ENCODE peak calls at places on chromosomes 11 and 22, in seven cellular contexts. N is K562, T is lower lobe of right lung, K is psoas muscle, E is brain microvascular endothelial cell, P is pancreas, L is HCT116. D is an unnamed sample.

GRCh38 chr11:126197277-126197939 is 14.0 kb downstream of the RPUSD4 start:
- DNase-seq in E (peak; percentile 32), P (no peak), T (no peak), N (no peak), L (no peak), K (peak; percentile 54), D (no peak)

GRCh38 chr11:87803748-87804147 is 371.5 kb downstream of the RAB38 start:
- DNase-seq in N (no peak), L (no peak), T (no peak), P (no peak), E (no peak), K (no peak), D (no peak)

GRCh38 chr11:78840190-78840589 is 265.5 kb upstream of the NARS2 start:
- DNase-seq in L (no peak), T (no peak), E (no peak), P (no peak), K (no peak), N (no peak), D (no peak)

GRCh38 chr11:71425851-71426250 is 22.3 kb downstream of the DHCR7 start:
- DNase-seq in L (no peak), E (no peak), T (no peak), N (no peak), K (no peak), P (no peak), D (no peak)

GRCh38 chr11:65625628-65626342 is 10.2 kb downstream of the PCNX3 start:
- DNase-seq in K (peak; percentile 62), L (no peak), E (no peak), P (peak; percentile 38), T (peak; percentile 81), N (peak; percentile 46), D (peak; percentile 34)

GRCh38 chr11:65417221-65417701 is 5.3 kb upstream of the NEAT1 start:
- DNase-seq in E (no peak), K (no peak), P (peak; percentile 60), T (peak; percentile 66), N (no peak), L (no peak), D (no peak)

GRCh38 chr11:99781074-99781473 is 760.3 kb downstream of the CNTN5 start:
- DNase-seq in T (no peak), K (no peak), N (no peak), L (no peak), P (no peak), E (no peak), D (no peak)

GRCh38 chr11:14698771-14699170 is 55.2 kb downstream of the PDE3B start:
- DNase-seq in N (no peak), L (no peak), E (no peak), K (no peak), T (no peak), P (no peak), D (no peak)

GRCh38 chr11:60762851-60763691 is 6.4 kb downstream of the MS4A15 start:
- DNase-seq in K (no peak), T (no peak), E (no peak), N (no peak), L (peak; percentile 7), P (peak; percentile 41), D (no peak)

GRCh38 chr11:93196816-93197382 is 892 bp downstream of the SLC36A4 start:
- DNase-seq in N (no peak), T (no peak), K (no peak), P (no peak), L (peak; percentile 8), E (no peak), D (no peak)

GRCh38 chr11:88569342-88569741 is 231.8 kb upstream of the CTSC start:
- DNase-seq in L (no peak), N (no peak), P (no peak), E (no peak), K (no peak), T (no peak), D (no peak)

GRCh38 chr11:50037282-50037681 is 4.6 kb downstream of the OR4C45 start:
- DNase-seq in K (no peak), E (no peak), T (no peak), P (no peak), L (no peak), N (no peak), D (no peak)

GRCh38 chr11:77115181-77115611 is 12.6 kb downstream of the OMP start:
- DNase-seq in P (peak; percentile 29), E (no peak), N (peak; percentile 51), L (no peak), K (no peak), T (no peak), D (no peak)

GRCh38 chr11:120771551-120772060 is 252.3 kb upstream of the TBCEL start:
- DNase-seq in K (no peak), P (no peak), N (no peak), L (no peak), E (no peak), T (no peak), D (no peak)

GRCh38 chr11:69524991-69525411 is 43.5 kb downstream of the LINC01488 start:
- DNase-seq in P (no peak), K (no peak), E (no peak), T (peak; percentile 20), N (no peak), L (no peak), D (no peak)

GRCh38 chr22:40107756-40108437 is 69.8 kb upstream of the TNRC6B start:
- DNase-seq in T (no peak), K (no peak), P (no peak), L (no peak), E (no peak), N (no peak), D (peak; percentile 46)

GRCh38 chr11:8671242-8671641 is 11.2 kb downstream of the TRIM66 start:
- DNase-seq in E (peak; percentile 95), L (no peak), N (no peak), K (peak; percentile 47), P (no peak), T (no peak), D (no peak)

GRCh38 chr11:47415949-47416472 is 7.6 kb downstream of the SLC39A13 start:
- DNase-seq in P (peak; percentile 77), E (peak; percentile 89), L (peak; percentile 49), K (peak; percentile 90), T (peak; percentile 92), N (peak; percentile 26), D (peak; percentile 79)

GRCh38 chr22:27340047-27340446 is 461.5 kb downstream of the MN1 start:
- DNase-seq in T (no peak), K (no peak), P (no peak), E (no peak), L (no peak), N (no peak), D (no peak)

GRCh38 chr11:127106142-127106541 is 105.6 kb upstream of the KIRREL3 start:
- DNase-seq in T (no peak), L (no peak), E (no peak), P (no peak), K (no peak), N (no peak), D (peak; percentile 64)

GRCh38 chr11:70333206-70333605 is 62.7 kb downstream of the PPFIA1 start:
- DNase-seq in T (no peak), E (no peak), N (no peak), L (no peak), K (no peak), P (no peak), D (no peak)

GRCh38 chr22:36003972-36004674 is 24.5 kb downstream of the RBFOX2 start:
- DNase-seq in E (no peak), L (no peak), P (no peak), T (no peak), N (no peak), K (no peak), D (no peak)

GRCh38 chr11:68506908-68507307 is 46.4 kb downstream of the PPP6R3 start:
- DNase-seq in L (no peak), E (no peak), K (no peak), T (no peak), P (no peak), N (no peak), D (no peak)

DNA sequence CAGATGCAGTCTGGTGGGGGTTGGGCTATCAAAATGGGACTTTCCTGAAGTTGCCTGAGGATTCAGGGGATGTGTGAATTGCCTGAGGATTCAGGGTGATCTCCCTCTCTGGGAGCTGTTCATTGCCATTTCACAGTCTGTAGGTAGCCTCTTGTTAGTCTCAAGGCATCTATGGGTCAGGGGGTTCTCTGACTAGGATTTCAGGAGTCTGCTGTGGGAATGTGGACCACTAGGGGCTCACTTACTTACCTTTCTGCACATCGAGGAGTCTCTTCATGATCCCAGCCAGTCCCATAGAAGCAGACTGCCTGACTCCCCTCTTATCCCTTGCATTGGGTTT is 54.0 kb downstream of the KCNQ1OT1 start:
- DNase-seq in K (no peak), P (no peak), E (no peak), N (no peak), L (no peak), T (no peak), D (no peak)
- TF ChIP-seq CTCF in K (no peak), P (no peak), E (no peak), N (no peak), L (no peak), T (no peak), D (no peak)

GRCh38 chr11:115132829-115133228 is 371.4 kb downstream of the CADM1 start:
- DNase-seq in E (no peak), L (no peak), T (no peak), N (peak; percentile 20), K (no peak), P (no peak), D (no peak)
- TF ChIP-seq CTCF in E (peak; percentile 6), L (no peak), T (peak; percentile 35), N (peak; percentile 51), K (peak; percentile 18), P (no peak), D (no peak)

DNA sequence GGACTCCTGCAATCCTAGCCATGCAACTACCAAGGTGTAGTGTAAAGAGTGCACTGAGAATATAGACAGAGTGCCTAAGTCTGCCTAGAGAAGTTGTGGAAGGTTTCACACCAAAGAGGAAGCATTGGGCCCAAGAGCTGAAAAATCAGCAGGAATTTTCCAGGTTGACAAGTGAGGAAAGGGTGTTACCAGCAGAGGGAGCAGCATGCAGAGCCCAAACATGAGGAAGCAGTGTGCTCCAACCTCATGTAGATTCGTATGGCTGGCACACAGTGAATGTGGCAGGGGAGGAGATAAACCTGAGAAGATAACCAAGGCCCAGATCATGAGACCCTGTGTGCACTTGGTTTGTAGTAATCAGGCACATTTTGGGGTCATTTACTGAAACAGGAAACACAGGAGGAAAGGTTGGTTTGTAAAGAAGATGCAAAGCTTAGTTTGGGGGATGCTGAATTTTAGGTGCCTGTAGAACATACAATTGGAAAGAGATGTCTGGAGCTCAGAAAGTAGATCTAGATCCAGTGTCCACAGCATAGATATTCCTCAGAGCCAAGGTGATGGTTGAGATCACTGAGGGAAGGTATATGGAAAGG is 1.7 kb downstream of the HPX start:
- DNase-seq in P (peak; percentile 39), E (peak; percentile 35), L (peak; percentile 43), K (no peak), N (peak; percentile 60), T (no peak), D (peak; percentile 55)
- TF ChIP-seq CTCF in P (peak; percentile 57), E (peak; percentile 92), L (peak; percentile 73), K (peak; percentile 65), N (peak; percentile 85), T (peak; percentile 66), D (peak; percentile 36)

DNA sequence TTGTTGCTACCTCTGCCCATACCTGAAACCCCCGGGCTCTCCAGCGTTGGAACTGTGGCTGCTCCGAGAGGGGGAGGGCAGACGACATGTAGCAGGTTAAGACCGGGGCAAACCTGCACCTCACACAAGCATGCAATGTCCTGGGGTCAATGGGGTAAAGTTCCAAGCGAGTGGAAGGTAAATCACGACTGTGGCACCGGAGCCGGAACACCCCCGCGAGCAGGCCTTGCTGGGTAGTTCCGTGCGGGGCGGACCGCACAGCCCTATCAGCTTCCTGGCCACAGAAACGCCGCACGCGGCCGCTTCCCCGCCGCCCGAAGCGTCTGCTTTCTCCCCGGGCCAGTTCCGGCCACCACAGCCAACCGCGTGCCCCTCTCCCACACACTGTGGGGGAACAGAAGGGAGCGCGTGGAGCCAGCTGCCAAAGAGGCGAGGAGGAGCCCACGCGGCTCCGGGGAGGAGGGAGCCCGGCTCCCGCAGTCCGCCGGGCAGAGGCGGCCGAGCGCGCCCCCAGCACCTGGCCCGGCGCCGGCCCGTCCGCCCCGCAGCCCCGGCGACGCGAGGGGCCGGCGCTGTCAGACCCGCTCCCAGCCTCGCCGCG is 1.6 kb downstream of the SPTBN2 start:
- DNase-seq in N (peak; percentile 60), P (peak; percentile 55), E (peak; percentile 11), T (no peak), K (peak; percentile 39), L (no peak), D (peak; percentile 36)
- TF ChIP-seq CTCF in N (no peak), P (no peak), E (no peak), T (no peak), K (no peak), L (no peak), D (no peak)

D was measured in Calu3.